ENCODE peak calls at places on chromosomes 13 and 19, in ten cellular contexts. One of them, this sample, is unnamed.

GRCh38 chr13:46747031-46747820 is 49.7 kb downstream of the ESD start:
- DNase-seq in A549: no peak
- DNase-seq in C1 segment of cervical spinal cord: no peak
- DNase-seq in AG10803: no peak
- DNase-seq in dermis microvascular lymphatic vessel endothelial cell: no peak
- DNase-seq in activated CD4-positive, alpha-beta T cell treated with anti-CD3 and anti-CD28 coated beads, Interleukin-2, amount 50 U/mL, for 24 hours: no peak
- DNase-seq in stromal cell of bone marrow: no peak
- DNase-seq in stimulated activated CD8-positive, alpha-beta memory T cell treated with anti-CD3 and anti-CD28 coated beads, Interleukin-15, amount 100 ng/mL, for 1 hour: no peak
- DNase-seq in small intestine: no peak
- DNase-seq in CD8-positive, alpha-beta T cell: no peak
- DNase-seq in this sample: no peak

GRCh38 chr19:38557205-38557799 is 60.5 kb downstream of the MAP4K1 start:
- DNase-seq in A549: no peak
- DNase-seq in C1 segment of cervical spinal cord: no peak
- DNase-seq in AG10803: no peak
- DNase-seq in dermis microvascular lymphatic vessel endothelial cell: no peak
- DNase-seq in activated CD4-positive, alpha-beta T cell treated with anti-CD3 and anti-CD28 coated beads, Interleukin-2, amount 50 U/mL, for 24 hours: no peak
- DNase-seq in stromal cell of bone marrow: no peak
- DNase-seq in stimulated activated CD8-positive, alpha-beta memory T cell treated with anti-CD3 and anti-CD28 coated beads, Interleukin-15, amount 100 ng/mL, for 1 hour: no peak
- DNase-seq in small intestine: peak
- DNase-seq in CD8-positive, alpha-beta T cell: peak
- DNase-seq in this sample: no peak

GRCh38 chr19:52943884-52944643 is 18.6 kb downstream of the ZNF816 start:
- DNase-seq in A549: no peak
- DNase-seq in C1 segment of cervical spinal cord: no peak
- DNase-seq in AG10803: no peak
- DNase-seq in dermis microvascular lymphatic vessel endothelial cell: no peak
- DNase-seq in activated CD4-positive, alpha-beta T cell treated with anti-CD3 and anti-CD28 coated beads, Interleukin-2, amount 50 U/mL, for 24 hours: no peak
- DNase-seq in stromal cell of bone marrow: no peak
- DNase-seq in stimulated activated CD8-positive, alpha-beta memory T cell treated with anti-CD3 and anti-CD28 coated beads, Interleukin-15, amount 100 ng/mL, for 1 hour: no peak
- DNase-seq in small intestine: no peak
- DNase-seq in CD8-positive, alpha-beta T cell: no peak
- DNase-seq in this sample: no peak

GRCh38 chr19:41586064-41586463 is 10.1 kb downstream of the CEACAM21 start:
- DNase-seq in A549: no peak
- DNase-seq in C1 segment of cervical spinal cord: no peak
- DNase-seq in AG10803: no peak
- DNase-seq in dermis microvascular lymphatic vessel endothelial cell: no peak
- DNase-seq in activated CD4-positive, alpha-beta T cell treated with anti-CD3 and anti-CD28 coated beads, Interleukin-2, amount 50 U/mL, for 24 hours: no peak
- DNase-seq in stromal cell of bone marrow: no peak
- DNase-seq in stimulated activated CD8-positive, alpha-beta memory T cell treated with anti-CD3 and anti-CD28 coated beads, Interleukin-15, amount 100 ng/mL, for 1 hour: no peak
- DNase-seq in small intestine: no peak
- DNase-seq in CD8-positive, alpha-beta T cell: no peak
- DNase-seq in this sample: no peak

GRCh38 chr19:3440082-3440481 is 40.2 kb downstream of the SMIM24 start:
- DNase-seq in A549: peak
- DNase-seq in C1 segment of cervical spinal cord: no peak
- DNase-seq in AG10803: no peak
- DNase-seq in dermis microvascular lymphatic vessel endothelial cell: no peak
- DNase-seq in activated CD4-positive, alpha-beta T cell treated with anti-CD3 and anti-CD28 coated beads, Interleukin-2, amount 50 U/mL, for 24 hours: no peak
- DNase-seq in stromal cell of bone marrow: no peak
- DNase-seq in stimulated activated CD8-positive, alpha-beta memory T cell treated with anti-CD3 and anti-CD28 coated beads, Interleukin-15, amount 100 ng/mL, for 1 hour: peak
- DNase-seq in small intestine: peak
- DNase-seq in CD8-positive, alpha-beta T cell: peak
- DNase-seq in this sample: no peak

GRCh38 chr19:57302020-57302465 is 18.2 kb upstream of the ZNF543 start:
- DNase-seq in A549: no peak
- DNase-seq in C1 segment of cervical spinal cord: no peak
- DNase-seq in AG10803: peak
- DNase-seq in dermis microvascular lymphatic vessel endothelial cell: no peak
- DNase-seq in activated CD4-positive, alpha-beta T cell treated with anti-CD3 and anti-CD28 coated beads, Interleukin-2, amount 50 U/mL, for 24 hours: no peak
- DNase-seq in stromal cell of bone marrow: peak
- DNase-seq in stimulated activated CD8-positive, alpha-beta memory T cell treated with anti-CD3 and anti-CD28 coated beads, Interleukin-15, amount 100 ng/mL, for 1 hour: no peak
- DNase-seq in small intestine: no peak
- DNase-seq in CD8-positive, alpha-beta T cell: no peak
- DNase-seq in this sample: peak

GRCh38 chr13:21242236-21242635 is 65.8 kb downstream of the MRPL57 start:
- DNase-seq in A549: no peak
- DNase-seq in C1 segment of cervical spinal cord: no peak
- DNase-seq in AG10803: no peak
- DNase-seq in dermis microvascular lymphatic vessel endothelial cell: peak
- DNase-seq in activated CD4-positive, alpha-beta T cell treated with anti-CD3 and anti-CD28 coated beads, Interleukin-2, amount 50 U/mL, for 24 hours: no peak
- DNase-seq in stromal cell of bone marrow: no peak
- DNase-seq in stimulated activated CD8-positive, alpha-beta memory T cell treated with anti-CD3 and anti-CD28 coated beads, Interleukin-15, amount 100 ng/mL, for 1 hour: no peak
- DNase-seq in small intestine: no peak
- DNase-seq in CD8-positive, alpha-beta T cell: no peak
- DNase-seq in this sample: no peak

GRCh38 chr19:33110201-33110910 is 21.6 kb upstream of the WDR88 start:
- DNase-seq in A549: no peak
- DNase-seq in C1 segment of cervical spinal cord: no peak
- DNase-seq in AG10803: no peak
- DNase-seq in dermis microvascular lymphatic vessel endothelial cell: peak
- DNase-seq in activated CD4-positive, alpha-beta T cell treated with anti-CD3 and anti-CD28 coated beads, Interleukin-2, amount 50 U/mL, for 24 hours: no peak
- DNase-seq in stromal cell of bone marrow: no peak
- DNase-seq in stimulated activated CD8-positive, alpha-beta memory T cell treated with anti-CD3 and anti-CD28 coated beads, Interleukin-15, amount 100 ng/mL, for 1 hour: no peak
- DNase-seq in small intestine: no peak
- DNase-seq in CD8-positive, alpha-beta T cell: no peak
- DNase-seq in this sample: peak

GRCh38 chr13:21970172-21970571 is 299.3 kb downstream of the FGF9 start:
- DNase-seq in A549: no peak
- DNase-seq in C1 segment of cervical spinal cord: no peak
- DNase-seq in AG10803: no peak
- DNase-seq in dermis microvascular lymphatic vessel endothelial cell: no peak
- DNase-seq in activated CD4-positive, alpha-beta T cell treated with anti-CD3 and anti-CD28 coated beads, Interleukin-2, amount 50 U/mL, for 24 hours: no peak
- DNase-seq in stromal cell of bone marrow: no peak
- DNase-seq in stimulated activated CD8-positive, alpha-beta memory T cell treated with anti-CD3 and anti-CD28 coated beads, Interleukin-15, amount 100 ng/mL, for 1 hour: no peak
- DNase-seq in small intestine: no peak
- DNase-seq in CD8-positive, alpha-beta T cell: no peak
- DNase-seq in this sample: no peak